ENCODE peak calls at places on chromosomes 11 and 22, in ten cellular contexts. A, Y, W, N, H, D, I, G, Q and K are unnamed samples.

GRCh38 chr22:17884084-17884483 is 109.8 kb upstream of the BID start:
- DNase-seq in A (no peak), Y (no peak), W (no peak), N (no peak), H (no peak), D (no peak), I (no peak), G (no peak), Q (no peak), K (no peak)

GRCh38 chr11:45477588-45477987 is 187.8 kb downstream of the CHST1 start:
- DNase-seq in A (no peak), Y (peak), W (no peak), N (no peak), H (no peak), D (no peak), I (no peak), G (no peak), Q (no peak), K (no peak)

GRCh38 chr22:35616043-35616442 is 1.1 kb downstream of the MB start:
- DNase-seq in A (no peak), Y (no peak), W (no peak), N (no peak), H (no peak), D (peak), I (no peak), G (no peak), Q (no peak), K (no peak)

GRCh38 chr11:76560219-76560618 is 110.3 kb downstream of the LRRC32 start:
- DNase-seq in A (no peak), Y (no peak), W (no peak), N (no peak), H (no peak), D (peak), I (no peak), G (no peak), Q (no peak), K (no peak)

GRCh38 chr11:75510011-75510595 is 15.6 kb downstream of the GDPD5 start:
- DNase-seq in A (no peak), Y (no peak), W (no peak), N (no peak), H (no peak), D (no peak), I (no peak), G (no peak), Q (no peak), K (no peak)

GRCh38 chr11:76166314-76166713 is 40.0 kb downstream of the WNT11 start:
- DNase-seq in A (no peak), Y (no peak), W (no peak), N (peak), H (no peak), D (no peak), I (no peak), G (no peak), Q (no peak), K (no peak)

GRCh38 chr11:69413015-69413801 is 68.3 kb upstream of the LINC01488 start:
- DNase-seq in A (no peak), Y (peak), W (no peak), N (no peak), H (no peak), D (no peak), I (no peak), G (no peak), Q (no peak), K (no peak)

GRCh38 chr11:62794201-62794775 is 2.5 kb upstream of the TMEM223 start:
- DNase-seq in A (no peak), Y (peak), W (no peak), N (no peak), H (no peak), D (no peak), I (no peak), G (no peak), Q (no peak), K (no peak)

GRCh38 chr11:61888043-61888442 is 3.3 kb downstream of the FADS3 start:
- DNase-seq in A (peak), Y (peak), W (no peak), N (peak), H (no peak), D (peak), I (no peak), G (peak), Q (no peak), K (no peak)

GRCh38 chr22:45180280-45180679 is 16.6 kb downstream of the NUP50 start:
- DNase-seq in A (no peak), Y (no peak), W (no peak), N (no peak), H (no peak), D (no peak), I (no peak), G (no peak), Q (no peak), K (no peak)

GRCh38 chr11:133928628-133929059 is 28.1 kb downstream of the IGSF9B start:
- DNase-seq in A (no peak), Y (peak), W (peak), N (peak), H (no peak), D (no peak), I (no peak), G (no peak), Q (no peak), K (no peak)

GRCh38 chr11:106271686-106272085 is 194.2 kb downstream of the AASDHPPT start:
- DNase-seq in A (no peak), Y (no peak), W (no peak), N (peak), H (no peak), D (no peak), I (no peak), G (peak), Q (no peak), K (no peak)

GRCh38 chr11:90288207-90288821 is 65.5 kb upstream of the CHORDC1 start:
- DNase-seq in A (no peak), Y (no peak), W (no peak), N (peak), H (no peak), D (peak), I (no peak), G (no peak), Q (no peak), K (no peak)

GRCh38 chr11:11667056-11667455 is 45.3 kb upstream of the GALNT18 start:
- DNase-seq in A (no peak), Y (no peak), W (no peak), N (no peak), H (no peak), D (no peak), I (no peak), G (no peak), Q (peak), K (no peak)

GRCh38 chr11:16406226-16406625 is 49.9 kb upstream of the SOX6 start:
- DNase-seq in A (no peak), Y (no peak), W (no peak), N (no peak), H (no peak), D (no peak), I (no peak), G (no peak), Q (no peak), K (no peak)

GRCh38 chr11:126194121-126194543 is 17.3 kb downstream of the RPUSD4 start:
- DNase-seq in A (peak), Y (no peak), W (no peak), N (peak), H (peak), D (peak), I (peak), G (no peak), Q (peak), K (no peak)

GRCh38 chr11:75768909-75769771 is 562 bp downstream of the DGAT2 start:
- DNase-seq in A (no peak), Y (peak), W (no peak), N (no peak), H (peak), D (no peak), I (peak), G (no peak), Q (no peak), K (no peak)

GRCh38 chr22:36017661-36018091 is 10.9 kb downstream of the RBFOX2 start:
- DNase-seq in A (no peak), Y (no peak), W (no peak), N (no peak), H (no peak), D (no peak), I (no peak), G (no peak), Q (no peak), K (peak)

GRCh38 chr11:45180888-45181594 is 34.6 kb downstream of the PRDM11 start:
- DNase-seq in A (peak), Y (peak), W (peak), N (peak), H (no peak), D (peak), I (no peak), G (peak), Q (peak), K (no peak)

GRCh38 chr11:117387992-117388765 is 60.5 kb downstream of the CEP164 start:
- DNase-seq in A (no peak), Y (peak), W (no peak), N (peak), H (no peak), D (peak), I (no peak), G (no peak), Q (no peak), K (no peak)

GRCh38 chr22:22995166-22995565 is 75.2 kb upstream of the GNAZ start:
- DNase-seq in A (no peak), Y (no peak), W (no peak), N (no peak), H (no peak), D (no peak), I (no peak), G (no peak), Q (no peak), K (no peak)

GRCh38 chr22:40432625-40433024 is 62.2 kb downstream of the SGSM3 start:
- DNase-seq in A (no peak), Y (no peak), W (no peak), N (no peak), H (no peak), D (no peak), I (no peak), G (no peak), Q (no peak), K (no peak)

GRCh38 chr11:68206211-68206610 is 6.9 kb downstream of the KMT5B start:
- DNase-seq in A (peak), Y (no peak), W (no peak), N (peak), H (peak), D (peak), I (no peak), G (peak), Q (peak), K (peak)

GRCh38 chr11:128621491-128622136 is 34.3 kb upstream of the ETS1 start:
- DNase-seq in A (peak), Y (no peak), W (no peak), N (peak), H (no peak), D (peak), I (no peak), G (no peak), Q (no peak), K (no peak)

GRCh38 chr11:68709064-68709463 is 24.7 kb downstream of the GAL start:
- DNase-seq in A (no peak), Y (no peak), W (no peak), N (no peak), H (no peak), D (no peak), I (no peak), G (no peak), Q (no peak), K (no peak)

GRCh38 chr11:62449451-62449851 is 30.6 kb downstream of the SCGB1A1 start:
- DNase-seq in A (no peak), Y (no peak), W (no peak), N (no peak), H (no peak), D (no peak), I (no peak), G (peak), Q (no peak), K (no peak)

GRCh38 chr11:123454060-123454651 is 24.1 kb downstream of the GRAMD1B start:
- DNase-seq in A (no peak), Y (no peak), W (peak), N (no peak), H (no peak), D (peak), I (no peak), G (no peak), Q (peak), K (no peak)

GRCh38 chr11:128550967-128551522 is 36.3 kb downstream of the ETS1 start:
- DNase-seq in A (no peak), Y (no peak), W (no peak), N (no peak), H (no peak), D (no peak), I (no peak), G (no peak), Q (no peak), K (no peak)

GRCh38 chr11:120228794-120229384 is 11.1 kb upstream of the POU2F3 start:
- DNase-seq in A (no peak), Y (no peak), W (no peak), N (no peak), H (no peak), D (no peak), I (no peak), G (no peak), Q (no peak), K (no peak)

GRCh38 chr11:17782145-17782544 is 47.6 kb downstream of the KCNC1 start:
- DNase-seq in A (no peak), Y (no peak), W (no peak), N (no peak), H (no peak), D (no peak), I (no peak), G (no peak), Q (no peak), K (no peak)

GRCh38 chr22:44726439-44726838 is 24.4 kb downstream of the PRR5 start:
- DNase-seq in A (no peak), Y (no peak), W (no peak), N (no peak), H (no peak), D (no peak), I (no peak), G (no peak), Q (no peak), K (no peak)

GRCh38 chr11:95375881-95376280 is 144.9 kb upstream of the SESN3 start:
- DNase-seq in A (peak), Y (no peak), W (no peak), N (peak), H (no peak), D (no peak), I (no peak), G (no peak), Q (no peak), K (no peak)

GRCh38 chr11:77661670-77662069 is 24.1 kb upstream of the CLNS1A start:
- DNase-seq in A (no peak), Y (no peak), W (no peak), N (no peak), H (no peak), D (no peak), I (no peak), G (no peak), Q (no peak), K (no peak)

GRCh38 chr11:64900263-64900678 is 16.7 kb downstream of the ATG2A start:
- DNase-seq in A (no peak), Y (no peak), W (peak), N (no peak), H (no peak), D (no peak), I (no peak), G (no peak), Q (no peak), K (no peak)

GRCh38 chr22:47125603-47126002 is 363.2 kb downstream of the TBC1D22A start:
- DNase-seq in A (no peak), Y (peak), W (no peak), N (no peak), H (no peak), D (no peak), I (no peak), G (no peak), Q (peak), K (no peak)

GRCh38 chr22:41998361-41999261 is at the start of gene WBP2NL:
- DNase-seq in A (no peak), Y (peak), W (peak), N (peak), H (no peak), D (no peak), I (peak), G (no peak), Q (peak), K (peak)

GRCh38 chr22:24400037-24400725 is 27.2 kb upstream of the ADORA2A start:
- DNase-seq in A (no peak), Y (no peak), W (no peak), N (no peak), H (no peak), D (no peak), I (no peak), G (no peak), Q (no peak), K (no peak)

GRCh38 chr11:78138694-78139421 is 568 bp downstream of the ALG8 start:
- DNase-seq in A (no peak), Y (no peak), W (peak), N (no peak), H (no peak), D (peak), I (no peak), G (no peak), Q (peak), K (peak)